ENCODE peak calls at places on chromosomes 3 and 15, in seven cellular contexts. One of them, this sample, is unnamed.

GRCh38 chr3:141796436-141797166 is 33.4 kb downstream of the GRK7 start:
- DNase-seq in SK-N-SH: no peak
- DNase-seq in GM12878: peak
- DNase-seq in HCT116: no peak
- DNase-seq in K562: no peak
- DNase-seq in H1: no peak
- DNase-seq in HepG2: no peak
- DNase-seq in this sample: no peak

GRCh38 chr3:38349684-38350359 is 3.2 kb downstream of the XYLB start:
- DNase-seq in SK-N-SH: no peak
- DNase-seq in GM12878: no peak
- DNase-seq in HCT116: no peak
- DNase-seq in K562: no peak
- DNase-seq in H1: no peak
- DNase-seq in HepG2: no peak
- DNase-seq in this sample: no peak

GRCh38 chr3:143507735-143508580 is 340.3 kb downstream of the SLC9A9 start:
- DNase-seq in SK-N-SH: no peak
- DNase-seq in GM12878: no peak
- DNase-seq in HCT116: no peak
- DNase-seq in K562: no peak
- DNase-seq in H1: no peak
- DNase-seq in HepG2: no peak
- DNase-seq in this sample: no peak

GRCh38 chr15:89330119-89330518 is 4.5 kb downstream of the POLG start:
- DNase-seq in SK-N-SH: no peak
- DNase-seq in GM12878: no peak
- DNase-seq in HCT116: no peak
- DNase-seq in K562: no peak
- DNase-seq in H1: no peak
- DNase-seq in HepG2: no peak
- DNase-seq in this sample: no peak

GRCh38 chr3:160577551-160578195 is 12.3 kb upstream of the KPNA4 start:
- DNase-seq in SK-N-SH: no peak
- DNase-seq in GM12878: no peak
- DNase-seq in HCT116: peak
- DNase-seq in K562: no peak
- DNase-seq in H1: no peak
- DNase-seq in HepG2: peak
- DNase-seq in this sample: no peak

GRCh38 chr3:104642827-104643226 is 723.9 kb upstream of the ALCAM start:
- DNase-seq in SK-N-SH: peak
- DNase-seq in GM12878: no peak
- DNase-seq in HCT116: no peak
- DNase-seq in K562: no peak
- DNase-seq in H1: no peak
- DNase-seq in HepG2: no peak
- DNase-seq in this sample: no peak

GRCh38 chr3:46027736-46028397 is 584 bp upstream of the XCR1 start:
- DNase-seq in SK-N-SH: no peak
- DNase-seq in GM12878: no peak
- DNase-seq in HCT116: peak
- DNase-seq in K562: no peak
- DNase-seq in H1: no peak
- DNase-seq in HepG2: no peak
- DNase-seq in this sample: no peak

GRCh38 chr3:38552364-38552763 is 56.2 kb downstream of the EXOG start:
- DNase-seq in SK-N-SH: no peak
- DNase-seq in GM12878: no peak
- DNase-seq in HCT116: no peak
- DNase-seq in K562: no peak
- DNase-seq in H1: no peak
- DNase-seq in HepG2: no peak
- DNase-seq in this sample: no peak

GRCh38 chr3:89098964-89099585 is 8.3 kb upstream of the EPHA3 start:
- DNase-seq in SK-N-SH: peak
- DNase-seq in GM12878: no peak
- DNase-seq in HCT116: peak
- DNase-seq in K562: peak
- DNase-seq in H1: no peak
- DNase-seq in HepG2: peak
- DNase-seq in this sample: no peak

GRCh38 chr3:151283907-151284461 is 5.6 kb upstream of the P2RY14 start:
- DNase-seq in SK-N-SH: no peak
- DNase-seq in GM12878: no peak
- DNase-seq in HCT116: no peak
- DNase-seq in K562: no peak
- DNase-seq in H1: no peak
- DNase-seq in HepG2: peak
- DNase-seq in this sample: no peak
- TF ChIP-seq JUND in SK-N-SH: no peak
- TF ChIP-seq JUND in GM12878: no peak
- TF ChIP-seq JUND in HCT116: no peak
- TF ChIP-seq JUND in K562: no peak
- TF ChIP-seq JUND in H1: no peak
- TF ChIP-seq JUND in HepG2: no peak
- TF ChIP-seq JUND in this sample: no peak

GRCh38 chr3:73074681-73075305 is 13.3 kb downstream of the EBLN2 start:
- DNase-seq in SK-N-SH: no peak
- DNase-seq in GM12878: no peak
- DNase-seq in HCT116: no peak
- DNase-seq in K562: no peak
- DNase-seq in H1: no peak
- DNase-seq in HepG2: no peak
- DNase-seq in this sample: no peak
- TF ChIP-seq JUND in SK-N-SH: no peak
- TF ChIP-seq JUND in GM12878: no peak
- TF ChIP-seq JUND in HCT116: no peak
- TF ChIP-seq JUND in K562: no peak
- TF ChIP-seq JUND in H1: no peak
- TF ChIP-seq JUND in HepG2: no peak
- TF ChIP-seq JUND in this sample: no peak

GRCh38 chr3:58254144-58254543 is 16.6 kb downstream of the ABHD6 start:
- DNase-seq in SK-N-SH: no peak
- DNase-seq in GM12878: no peak
- DNase-seq in HCT116: no peak
- DNase-seq in K562: no peak
- DNase-seq in H1: no peak
- DNase-seq in HepG2: no peak
- DNase-seq in this sample: no peak
- TF ChIP-seq JUND in SK-N-SH: no peak
- TF ChIP-seq JUND in GM12878: no peak
- TF ChIP-seq JUND in HCT116: no peak
- TF ChIP-seq JUND in K562: no peak
- TF ChIP-seq JUND in H1: no peak
- TF ChIP-seq JUND in HepG2: no peak
- TF ChIP-seq JUND in this sample: no peak

GRCh38 chr3:189531271-189531670 is 99.9 kb upstream of the TP63 start:
- DNase-seq in SK-N-SH: no peak
- DNase-seq in GM12878: no peak
- DNase-seq in HCT116: peak
- DNase-seq in K562: no peak
- DNase-seq in H1: no peak
- DNase-seq in HepG2: no peak
- DNase-seq in this sample: no peak

GRCh38 chr3:189534546-189534945 is 96.6 kb upstream of the TP63 start:
- DNase-seq in SK-N-SH: no peak
- DNase-seq in GM12878: no peak
- DNase-seq in HCT116: no peak
- DNase-seq in K562: no peak
- DNase-seq in H1: no peak
- DNase-seq in HepG2: no peak
- DNase-seq in this sample: no peak

GRCh38 chr3:189529468-189529867 is 101.7 kb upstream of the TP63 start:
- DNase-seq in SK-N-SH: no peak
- DNase-seq in GM12878: no peak
- DNase-seq in HCT116: no peak
- DNase-seq in K562: no peak
- DNase-seq in H1: no peak
- DNase-seq in HepG2: no peak
- DNase-seq in this sample: no peak

GRCh38 chr3:189530822-189531221 is 100.4 kb upstream of the TP63 start:
- DNase-seq in SK-N-SH: no peak
- DNase-seq in GM12878: no peak
- DNase-seq in HCT116: peak
- DNase-seq in K562: no peak
- DNase-seq in H1: no peak
- DNase-seq in HepG2: no peak
- DNase-seq in this sample: no peak

GRCh38 chr3:189529889-189530288 is 101.3 kb upstream of the TP63 start:
- DNase-seq in SK-N-SH: no peak
- DNase-seq in GM12878: no peak
- DNase-seq in HCT116: no peak
- DNase-seq in K562: no peak
- DNase-seq in H1: no peak
- DNase-seq in HepG2: no peak
- DNase-seq in this sample: no peak
- TF ChIP-seq JUND in SK-N-SH: no peak
- TF ChIP-seq JUND in GM12878: no peak
- TF ChIP-seq JUND in HCT116: no peak
- TF ChIP-seq JUND in K562: no peak
- TF ChIP-seq JUND in H1: no peak
- TF ChIP-seq JUND in HepG2: no peak
- TF ChIP-seq JUND in this sample: no peak

GRCh38 chr3:150020527-150020926 is 49.8 kb upstream of the PFN2 start:
- DNase-seq in SK-N-SH: no peak
- DNase-seq in GM12878: no peak
- DNase-seq in HCT116: no peak
- DNase-seq in K562: no peak
- DNase-seq in H1: no peak
- DNase-seq in HepG2: no peak
- DNase-seq in this sample: no peak

GRCh38 chr3:150013801-150014200 is 43.1 kb upstream of the PFN2 start:
- DNase-seq in SK-N-SH: no peak
- DNase-seq in GM12878: no peak
- DNase-seq in HCT116: no peak
- DNase-seq in K562: no peak
- DNase-seq in H1: no peak
- DNase-seq in HepG2: no peak
- DNase-seq in this sample: no peak

GRCh38 chr3:150014782-150015181 is 44.1 kb upstream of the PFN2 start:
- DNase-seq in SK-N-SH: no peak
- DNase-seq in GM12878: peak
- DNase-seq in HCT116: no peak
- DNase-seq in K562: no peak
- DNase-seq in H1: no peak
- DNase-seq in HepG2: no peak
- DNase-seq in this sample: no peak

DNA sequence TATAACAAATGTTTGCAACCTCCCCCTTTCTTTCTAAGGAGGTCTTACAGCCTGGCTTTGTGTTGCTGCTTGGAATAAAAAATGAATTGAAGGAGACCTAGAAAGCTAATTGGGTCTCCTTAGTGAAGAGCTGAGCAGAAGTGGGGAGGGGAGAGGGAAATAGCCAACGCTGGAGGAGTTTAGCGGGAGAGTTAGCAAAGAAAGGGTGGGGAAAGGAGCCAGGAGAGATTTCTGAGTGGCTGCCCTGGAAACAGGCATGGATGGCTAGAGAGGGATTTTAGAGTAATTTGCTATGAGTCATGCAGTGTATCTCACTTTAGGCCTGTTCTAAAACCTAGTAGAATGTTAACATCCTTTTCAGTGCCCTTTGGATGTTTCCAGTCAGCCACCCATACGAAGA is 45.2 kb upstream of the PFN2 start:
- DNase-seq in SK-N-SH: no peak
- DNase-seq in GM12878: no peak
- DNase-seq in HCT116: no peak
- DNase-seq in K562: no peak
- DNase-seq in H1: no peak
- DNase-seq in HepG2: no peak
- DNase-seq in this sample: no peak
- TF ChIP-seq JUND in SK-N-SH: no peak
- TF ChIP-seq JUND in GM12878: no peak
- TF ChIP-seq JUND in HCT116: no peak
- TF ChIP-seq JUND in K562: no peak
- TF ChIP-seq JUND in H1: no peak
- TF ChIP-seq JUND in HepG2: no peak
- TF ChIP-seq JUND in this sample: no peak

GRCh38 chr3:126035362-126036050 is 48.4 kb downstream of the SLC41A3 start:
- DNase-seq in SK-N-SH: no peak
- DNase-seq in GM12878: no peak
- DNase-seq in HCT116: no peak
- DNase-seq in K562: no peak
- DNase-seq in H1: no peak
- DNase-seq in HepG2: no peak
- DNase-seq in this sample: no peak
- TF ChIP-seq JUND in SK-N-SH: no peak
- TF ChIP-seq JUND in GM12878: no peak
- TF ChIP-seq JUND in HCT116: no peak
- TF ChIP-seq JUND in K562: no peak
- TF ChIP-seq JUND in H1: no peak
- TF ChIP-seq JUND in HepG2: no peak
- TF ChIP-seq JUND in this sample: no peak

DNA sequence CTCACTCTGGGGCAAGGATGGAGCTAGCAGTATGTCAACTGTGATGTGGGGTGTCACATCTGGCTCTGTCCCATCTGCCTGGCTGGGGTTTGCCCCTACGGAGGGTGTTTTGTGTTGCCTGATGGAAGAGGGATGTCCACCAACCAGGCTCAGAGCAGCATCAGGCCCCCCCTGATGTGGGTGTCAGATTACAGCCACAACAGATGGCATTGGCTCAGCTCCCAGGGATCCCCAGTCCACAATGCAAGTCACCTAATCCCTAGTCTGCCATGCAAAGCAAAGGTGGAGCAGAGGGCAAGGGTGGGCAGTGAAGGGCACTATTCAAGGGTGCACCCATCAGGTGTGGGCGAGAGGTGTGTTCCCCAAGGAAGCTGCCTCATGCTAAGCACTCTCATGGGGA is 48.9 kb upstream of the AMOTL2 start:
- DNase-seq in SK-N-SH: peak
- DNase-seq in GM12878: no peak
- DNase-seq in HCT116: no peak
- DNase-seq in K562: no peak
- DNase-seq in H1: no peak
- DNase-seq in HepG2: no peak
- DNase-seq in this sample: peak
- TF ChIP-seq JUND in SK-N-SH: no peak
- TF ChIP-seq JUND in GM12878: no peak
- TF ChIP-seq JUND in HCT116: no peak
- TF ChIP-seq JUND in K562: no peak
- TF ChIP-seq JUND in H1: no peak
- TF ChIP-seq JUND in HepG2: no peak
- TF ChIP-seq JUND in this sample: no peak

DNA sequence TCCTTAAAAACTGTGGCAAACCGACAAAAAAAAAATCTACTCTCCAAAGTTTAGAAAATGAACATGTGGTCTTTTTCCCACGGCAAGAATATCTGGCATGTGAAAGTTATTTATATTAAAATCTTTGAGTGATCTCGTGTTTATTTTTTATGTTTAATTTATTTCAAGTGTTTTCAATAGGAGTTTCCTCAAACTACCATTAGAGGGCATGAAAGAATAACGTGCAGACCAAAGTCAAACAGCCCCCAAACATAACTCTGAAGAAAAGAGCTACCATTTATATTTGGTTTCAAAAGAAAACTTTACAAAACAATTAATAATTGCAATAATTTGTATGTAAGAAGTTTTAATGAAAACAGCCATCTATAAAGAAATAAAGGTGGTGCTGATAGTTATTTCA is 286.3 kb downstream of the ZIC4 start:
- DNase-seq in SK-N-SH: peak
- DNase-seq in GM12878: no peak
- DNase-seq in HCT116: no peak
- DNase-seq in K562: no peak
- DNase-seq in H1: no peak
- DNase-seq in HepG2: peak
- DNase-seq in this sample: peak
- TF ChIP-seq JUND in SK-N-SH: no peak
- TF ChIP-seq JUND in GM12878: no peak
- TF ChIP-seq JUND in HCT116: no peak
- TF ChIP-seq JUND in K562: no peak
- TF ChIP-seq JUND in H1: no peak
- TF ChIP-seq JUND in HepG2: no peak
- TF ChIP-seq JUND in this sample: no peak